ENCODE peak calls at places on chromosomes 5 and 9, in nine cellular contexts. H, N, K, S, A, P, E, U and T are unnamed samples.

GRCh38 chr5:131671409-131671808 is 36.4 kb upstream of the RAPGEF6 start:
- DNase-seq in H (no peak), N (no peak), K (no peak), S (peak; percentile 47), A (no peak), P (no peak), E (no peak), U (no peak), T (peak; percentile 17)

GRCh38 chr9:110123364-110124095 is 84.4 kb downstream of the C9orf152 start:
- DNase-seq in H (peak; percentile 53), N (no peak), K (no peak), S (peak; percentile 83), A (no peak), P (no peak), E (no peak), U (no peak), T (peak; percentile 53)

GRCh38 chr9:91680129-91680528 is 256.5 kb upstream of the NFIL3 start:
- DNase-seq in H (no peak), N (no peak), K (no peak), S (no peak), A (no peak), P (no peak), E (no peak), U (no peak), T (no peak)

GRCh38 chr9:96299823-96300222 is 2.2 kb downstream of the HSD17B3 start:
- DNase-seq in H (no peak), N (no peak), K (no peak), S (peak; percentile 10), A (no peak), P (peak; percentile 16), E (no peak), U (no peak), T (peak; percentile 39)

GRCh38 chr5:142715291-142715690 is 29.4 kb upstream of the FGF1 start:
- DNase-seq in H (no peak), N (no peak), K (no peak), S (no peak), A (no peak), P (no peak), E (no peak), U (no peak), T (no peak)

GRCh38 chr5:139385061-139385889 is 2.2 kb upstream of the SLC23A1 start:
- DNase-seq in H (no peak), N (no peak), K (no peak), S (no peak), A (no peak), P (no peak), E (no peak), U (no peak), T (no peak)

GRCh38 chr9:97594414-97594921 is 38.7 kb downstream of the TSTD2 start:
- DNase-seq in H (no peak), N (no peak), K (no peak), S (no peak), A (peak; percentile 74), P (no peak), E (peak; percentile 78), U (no peak), T (no peak)

GRCh38 chr5:40578501-40579451 is 100.9 kb upstream of the PTGER4 start:
- DNase-seq in H (no peak), N (no peak), K (no peak), S (peak; percentile 38), A (no peak), P (no peak), E (no peak), U (no peak), T (no peak)

GRCh38 chr5:66958984-66959641 is 237.5 kb downstream of the CD180 start:
- DNase-seq in H (no peak), N (peak; percentile 48), K (peak; percentile 28), S (peak; percentile 72), A (peak; percentile 41), P (no peak), E (peak; percentile 77), U (no peak), T (peak; percentile 81)

GRCh38 chr5:135393691-135394090 is 5.3 kb downstream of the MACROH2A1 start:
- DNase-seq in H (no peak), N (no peak), K (no peak), S (peak; percentile 37), A (no peak), P (no peak), E (no peak), U (no peak), T (peak; percentile 68)

GRCh38 chr5:178241259-178241658 is 8.7 kb upstream of the PHYKPL start:
- DNase-seq in H (no peak), N (peak; percentile 45), K (no peak), S (no peak), A (no peak), P (no peak), E (no peak), U (no peak), T (no peak)

GRCh38 chr9:131728961-131729360 is 10.9 kb downstream of the RAPGEF1 start:
- DNase-seq in H (no peak), N (no peak), K (no peak), S (no peak), A (no peak), P (no peak), E (peak; percentile 24), U (no peak), T (no peak)

GRCh38 chr5:11000517-11001353 is 239.7 kb upstream of the DAP start:
- DNase-seq in H (no peak), N (no peak), K (no peak), S (no peak), A (no peak), P (no peak), E (no peak), U (no peak), T (no peak)

DNA sequence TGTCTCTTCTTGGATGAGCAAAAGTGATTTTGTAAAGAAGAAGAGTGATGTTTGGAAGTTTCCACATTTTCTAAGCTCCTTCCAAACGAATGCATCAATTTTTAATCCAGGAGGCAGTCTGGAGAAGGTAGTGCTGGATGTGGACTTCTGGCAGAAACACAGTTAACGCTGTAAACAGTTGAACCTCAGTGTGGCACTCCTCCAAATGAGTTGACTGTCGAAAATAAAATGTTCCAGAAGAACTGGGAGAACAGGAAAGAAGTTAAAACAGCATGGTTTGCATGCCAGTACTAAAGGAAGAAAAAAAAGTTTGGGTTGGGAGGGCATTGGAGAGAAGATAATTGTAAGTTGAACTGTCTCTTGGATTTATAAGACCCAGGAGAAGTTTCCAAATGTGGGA is 6.5 kb downstream of the ZNF462 start:
- DNase-seq in H (no peak), N (no peak), K (no peak), S (peak; percentile 81), A (no peak), P (no peak), E (no peak), U (no peak), T (peak; percentile 66)
- H3K4me3 ChIP-seq in H (no peak overlapping the region), N (no peak overlapping the region), K (no peak overlapping the region), S (no peak overlapping the region), A (no peak overlapping the region), P (no peak overlapping the region), E (no peak overlapping the region), U (no peak overlapping the region), T (no peak overlapping the region)

GRCh38 chr5:164052536-164053090 is 547.2 kb downstream of the MAT2B start:
- DNase-seq in H (no peak), N (no peak), K (no peak), S (peak; percentile 13), A (no peak), P (no peak), E (no peak), U (no peak), T (no peak)

GRCh38 chr5:164054461-164054860 is 549.0 kb downstream of the MAT2B start:
- DNase-seq in H (no peak), N (no peak), K (no peak), S (no peak), A (no peak), P (no peak), E (no peak), U (no peak), T (no peak)

GRCh38 chr5:164051745-164052144 is 546.3 kb downstream of the MAT2B start:
- DNase-seq in H (no peak), N (no peak), K (no peak), S (peak; percentile 9), A (no peak), P (no peak), E (no peak), U (no peak), T (peak; percentile 4)

GRCh38 chr5:164053123-164053522 is 547.7 kb downstream of the MAT2B start:
- DNase-seq in H (no peak), N (no peak), K (no peak), S (no peak), A (no peak), P (no peak), E (no peak), U (no peak), T (no peak)

GRCh38 chr5:164048527-164048926 is 543.1 kb downstream of the MAT2B start:
- DNase-seq in H (no peak), N (no peak), K (no peak), S (peak; percentile 25), A (no peak), P (no peak), E (no peak), U (no peak), T (peak; percentile 20)
- TF ChIP-seq CTCF in H (no peak), N (peak; percentile 40), K (no peak), S (peak; percentile 6), A (no peak), P (no peak), E (peak; percentile 39), U (no peak), T (peak; percentile 18)

DNA sequence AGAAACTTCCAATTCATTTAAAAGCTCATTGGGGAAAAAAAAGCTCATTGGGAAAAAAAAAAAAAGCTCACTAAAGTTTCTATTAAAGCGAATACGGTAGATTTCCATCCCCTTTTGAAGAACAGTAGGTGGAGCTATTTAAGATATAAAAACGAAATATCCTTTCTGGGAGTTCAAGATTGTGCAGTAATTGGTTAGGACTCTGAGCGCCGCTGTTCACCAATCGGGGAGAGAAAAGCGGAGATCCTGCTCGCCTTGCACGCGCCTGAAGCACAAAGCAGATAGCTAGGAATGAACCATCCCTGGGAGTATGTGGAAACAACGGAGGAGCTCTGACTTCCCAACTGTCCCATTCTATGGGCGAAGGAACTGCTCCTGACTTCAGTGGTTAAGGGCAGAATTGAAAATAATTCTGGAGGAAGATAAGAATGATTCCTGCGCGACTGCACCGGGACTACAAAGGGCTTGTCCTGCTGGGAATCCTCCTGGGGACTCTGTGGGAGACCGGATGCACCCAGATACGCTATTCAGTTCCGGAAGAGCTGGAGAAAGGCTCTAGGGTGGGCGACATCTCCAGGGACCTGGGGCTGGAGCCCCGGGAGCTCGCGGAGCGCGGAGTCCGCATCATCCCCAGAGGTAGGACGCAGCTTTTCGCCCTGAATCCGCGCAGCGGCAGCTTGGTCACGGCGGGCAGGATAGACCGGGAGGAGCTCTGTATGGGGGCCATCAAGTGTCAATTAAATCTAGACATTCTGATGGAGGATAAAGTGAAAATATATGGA is at the start of gene PCDHGA12:
- DNase-seq in H (no peak), N (no peak), K (peak; percentile 35), S (peak; percentile 96), A (peak; percentile 69), P (no peak), E (no peak), U (peak; percentile 21), T (peak; percentile 91)
- H3K4me3 ChIP-seq in H (peak within 1 kb of the TSS; percentile 39), N (peak within 1 kb of the TSS; percentile 31), K (no peak within 1 kb of the TSS), S (peak within 1 kb of the TSS; percentile 57), A (peak within 1 kb of the TSS; percentile 64), P (no peak within 1 kb of the TSS), E (no peak within 1 kb of the TSS), U (no peak within 1 kb of the TSS), T (peak within 1 kb of the TSS; percentile 37)

DNA sequence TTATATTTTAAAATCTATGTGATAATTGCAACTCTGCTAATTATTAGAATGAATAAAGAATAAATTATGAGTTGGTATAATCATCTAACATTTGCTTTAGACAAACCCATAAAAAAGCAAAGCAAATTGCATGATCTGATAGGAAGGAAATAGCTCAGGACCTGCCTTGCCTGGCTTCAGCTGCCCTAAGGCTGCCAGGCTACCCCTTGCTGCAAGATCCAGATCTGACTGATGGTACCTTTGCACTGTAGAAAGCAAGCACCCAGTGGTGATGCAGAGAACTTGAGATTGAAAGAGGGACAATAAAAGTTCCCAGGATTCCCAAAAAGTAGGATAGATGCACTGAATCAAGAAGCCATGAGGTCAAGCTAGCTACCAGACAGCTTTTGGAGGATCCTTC is 100.9 kb upstream of the FSTL4 start:
- DNase-seq in H (no peak), N (no peak), K (no peak), S (no peak), A (no peak), P (no peak), E (no peak), U (no peak), T (no peak)
- TF ChIP-seq CTCF in H (no peak), N (no peak), K (no peak), S (no peak), A (no peak), P (no peak), E (no peak), U (no peak), T (no peak)